ENCODE peak calls at places on chromosome 10, in six cellular contexts. M is HFFc6, A is gastrocnemius medialis, C is mesothelial cell of epicardium, G is spleen, D is A673. T is an unnamed sample.

GRCh38 chr10:125815764-125816163 is 7.3 kb downstream of the UROS start:
- DNase-seq in M (no peak), D (no peak), G (no peak), C (no peak), A (no peak), T (no peak)

GRCh38 chr10:49280001-49280408 is 19.0 kb upstream of the C10orf71 start:
- DNase-seq in D (no peak), C (no peak), A (no peak), G (no peak), M (peak), T (no peak)

GRCh38 chr10:44939691-44940401 is 19.8 kb upstream of the RASSF4 start:
- DNase-seq in D (no peak), A (no peak), G (no peak), C (no peak), M (no peak), T (no peak)

GRCh38 chr10:64346391-64346790 is 825.2 kb downstream of the REEP3 start:
- DNase-seq in C (no peak), G (no peak), M (no peak), A (no peak), D (no peak), T (no peak)

GRCh38 chr10:94403823-94404228 is 1.5 kb downstream of the TBC1D12 start:
- DNase-seq in A (no peak), M (no peak), D (peak), G (no peak), C (no peak), T (no peak)

GRCh38 chr10:130064783-130065182 is 45.8 kb downstream of the C10orf143 start:
- DNase-seq in G (no peak), A (no peak), M (no peak), C (no peak), D (no peak), T (no peak)

GRCh38 chr10:18097524-18097923 is 42.7 kb upstream of the CACNB2 start:
- DNase-seq in M (no peak), A (no peak), D (no peak), C (no peak), G (no peak), T (no peak)

GRCh38 chr10:132185601-132186487 is 904 bp upstream of the DPYSL4 start:
- DNase-seq in C (peak), G (no peak), D (no peak), A (no peak), M (no peak), T (no peak)

GRCh38 chr10:101236376-101237079 is 7.3 kb upstream of the LBX1 start:
- DNase-seq in A (no peak), G (no peak), D (peak), M (peak), C (no peak), T (no peak)

GRCh38 chr10:784759-785538 is 95.5 kb upstream of the DIP2C start:
- DNase-seq in C (peak), D (peak), A (peak), G (peak), M (peak), T (no peak)

GRCh38 chr10:28248092-28248491 is 54.8 kb downstream of the MPP7 start:
- DNase-seq in C (no peak), A (no peak), G (no peak), D (no peak), M (no peak), T (no peak)

GRCh38 chr10:28250358-28250757 is 52.5 kb downstream of the MPP7 start:
- DNase-seq in M (no peak), G (no peak), A (no peak), D (no peak), C (no peak), T (no peak)

GRCh38 chr10:28253174-28253783 is 49.6 kb downstream of the MPP7 start:
- DNase-seq in G (no peak), D (no peak), M (no peak), A (no peak), C (no peak), T (no peak)

GRCh38 chr10:28249512-28249911 is 53.4 kb downstream of the MPP7 start:
- DNase-seq in M (no peak), G (no peak), C (no peak), A (no peak), D (no peak), T (no peak)

GRCh38 chr10:28250782-28251181 is 52.1 kb downstream of the MPP7 start:
- DNase-seq in M (peak), A (no peak), C (no peak), D (peak), G (no peak), T (no peak)
- TF ChIP-seq CTCF in M (peak), A (peak), C (peak), D (peak), G (peak), T (no peak)

DNA sequence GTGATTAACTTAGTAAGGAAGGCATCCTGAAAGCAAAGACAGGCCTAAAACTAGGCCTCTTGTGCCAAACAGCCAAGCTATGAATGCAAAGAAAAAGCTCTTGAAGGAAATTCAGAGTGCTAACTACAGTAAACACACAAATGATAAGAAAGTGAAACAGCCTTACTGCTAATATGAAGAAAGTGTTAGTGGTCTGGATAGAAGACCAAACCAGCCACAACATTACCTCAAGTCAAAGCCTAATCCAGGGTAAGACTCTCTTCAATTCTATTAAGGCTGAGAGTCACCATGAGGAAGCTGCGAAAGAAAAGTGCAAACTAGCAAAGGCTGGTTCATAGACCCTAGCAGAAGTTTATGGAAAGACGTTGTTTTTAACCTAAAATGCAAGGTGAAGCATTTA is 66.0 kb downstream of the IPMK start:
- DNase-seq in A (no peak), M (no peak), C (no peak), G (no peak), D (no peak), T (no peak)
- TF ChIP-seq CTCF in A (no peak), M (no peak), C (no peak), G (no peak), D (no peak), T (no peak)

GRCh38 chr10:23981520-23982309 is 227.2 kb upstream of the KIAA1217 start:
- DNase-seq in G (no peak), C (no peak), D (no peak), M (no peak), A (no peak), T (no peak)
- TF ChIP-seq CTCF in G (no peak), C (peak), D (peak), M (no peak), A (no peak), T (no peak)

DNA sequence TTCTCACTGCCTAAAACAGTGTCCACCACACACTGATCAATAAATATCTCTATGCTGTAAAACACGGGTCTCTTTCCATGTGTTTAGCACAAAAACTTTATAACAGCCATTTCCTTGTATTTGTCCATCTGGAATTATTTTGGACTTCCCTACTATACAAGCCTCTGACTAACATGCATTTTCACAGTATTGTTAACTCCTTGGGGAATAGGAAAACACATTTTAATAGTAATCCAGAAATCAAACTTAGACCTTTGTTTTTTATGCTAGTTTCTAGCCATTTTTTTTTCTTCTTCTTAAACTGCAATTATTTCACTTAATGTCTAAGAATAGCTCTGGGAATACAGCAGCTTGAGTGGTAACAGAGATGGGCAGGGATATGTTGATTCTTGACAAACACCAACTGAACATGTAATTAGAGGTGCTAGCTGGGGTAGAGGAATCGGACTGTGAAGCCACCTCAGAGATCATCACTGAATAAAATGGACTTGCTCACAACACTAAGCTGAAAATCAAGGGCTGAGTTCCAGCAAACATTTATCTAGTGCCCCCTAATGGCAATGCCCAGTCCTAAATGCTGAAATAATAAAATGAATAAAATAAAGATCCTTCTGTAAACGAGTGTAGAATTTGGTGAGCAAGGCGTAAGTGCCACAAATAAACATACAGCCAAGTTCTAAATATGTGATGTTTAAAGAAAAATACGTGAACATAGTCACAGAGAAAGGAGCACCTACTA is 593.1 kb downstream of the SORCS1 start:
- DNase-seq in A (no peak), G (no peak), M (peak), C (no peak), D (peak), T (no peak)
- TF ChIP-seq CTCF in A (no peak), G (no peak), M (peak), C (peak), D (peak), T (no peak)

DNA sequence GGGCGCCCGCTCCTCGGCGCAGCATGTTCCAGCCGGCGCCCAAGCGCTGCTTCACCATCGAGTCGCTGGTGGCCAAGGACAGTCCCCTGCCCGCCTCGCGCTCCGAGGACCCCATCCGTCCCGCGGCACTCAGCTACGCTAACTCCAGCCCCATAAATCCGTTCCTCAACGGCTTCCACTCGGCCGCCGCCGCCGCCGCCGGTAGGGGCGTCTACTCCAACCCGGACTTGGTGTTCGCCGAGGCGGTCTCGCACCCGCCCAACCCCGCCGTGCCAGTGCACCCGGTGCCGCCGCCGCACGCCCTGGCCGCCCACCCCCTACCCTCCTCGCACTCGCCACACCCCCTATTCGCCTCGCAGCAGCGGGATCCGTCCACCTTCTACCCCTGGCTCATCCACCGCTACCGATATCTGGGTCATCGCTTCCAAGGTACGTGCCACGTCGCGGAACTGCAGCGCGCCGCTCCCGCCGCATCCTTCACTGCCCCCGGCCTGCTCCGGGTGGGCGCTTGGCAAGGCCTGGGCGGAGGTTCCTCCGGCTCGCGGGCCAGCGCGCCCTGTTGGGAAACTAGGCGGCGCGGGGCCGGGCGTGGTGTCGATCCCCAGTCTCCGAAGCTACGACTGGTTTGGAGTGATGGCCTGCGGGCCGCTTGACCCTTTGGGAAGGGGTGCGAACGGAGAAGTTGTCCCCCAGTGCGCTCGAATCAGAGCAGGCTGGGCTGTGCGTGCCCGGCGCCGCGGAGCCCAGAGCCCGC is 876 bp downstream of the EMX2 start:
- DNase-seq in D (peak), M (no peak), A (no peak), G (peak), C (peak), T (no peak)
- TF ChIP-seq CTCF in D (no peak), M (no peak), A (no peak), G (no peak), C (peak), T (no peak)

GRCh38 chr10:93062499-93063216 is 2.1 kb downstream of the CYP26C1 start:
- DNase-seq in C (no peak), A (no peak), D (peak), M (no peak), G (peak), T (no peak)
- TF ChIP-seq CTCF in C (peak), A (peak), D (peak), M (peak), G (peak), T (no peak)

DNA sequence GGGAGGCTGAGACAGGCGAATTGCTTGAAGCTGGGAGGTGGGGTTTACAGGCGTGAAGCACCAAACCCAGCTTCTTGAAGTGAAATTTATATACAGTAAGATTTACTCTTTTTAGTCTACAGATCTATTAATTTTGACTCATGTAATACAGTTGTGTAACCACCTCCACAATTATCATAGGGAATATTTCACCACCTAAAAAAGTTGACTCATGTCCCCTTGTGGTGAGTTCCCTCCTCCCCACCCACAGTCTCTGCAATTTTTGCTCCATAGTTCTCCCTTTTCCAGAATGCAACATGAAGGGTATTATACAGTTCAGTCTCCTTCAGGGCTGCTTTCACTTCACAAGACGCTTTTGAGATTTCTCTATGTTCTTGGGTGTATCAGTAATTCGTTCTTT is 156.8 kb downstream of the FAM107B start:
- DNase-seq in C (no peak), G (no peak), D (peak), M (no peak), A (no peak), T (no peak)
- TF ChIP-seq CTCF in C (no peak), G (no peak), D (no peak), M (peak), A (no peak), T (no peak)

GRCh38 chr10:13056461-13057077 is 43.4 kb upstream of the OPTN start:
- DNase-seq in A (no peak), G (no peak), C (no peak), M (no peak), D (peak), T (no peak)
- TF ChIP-seq CTCF in A (no peak), G (no peak), C (no peak), M (peak), D (peak), T (no peak)

T was measured in omental fat pad.